ENCODE peak calls at places on chromosomes 16 and 17, in seven cellular contexts. G is mesothelial cell of epicardium; I is spleen; A is T-helper 1 cell; K is GM12878; S is activated naive CD4-positive, alpha-beta T cell; W is iPS DF 19.7. P is an unnamed sample.
A peak's percentile ranks its signal among the peaks of the same experiment; 100 is the strongest.

GRCh38 chr17:7083592-7083991 is 3.5 kb upstream of the CLEC10A start:
- DNase-seq in G (no peak), I (no peak), A (no peak), K (no peak), S (no peak), W (no peak), P (no peak)

GRCh38 chr17:16123531-16123930 is 91.8 kb downstream of the NCOR1 start:
- DNase-seq in G (no peak), I (no peak), A (no peak), K (no peak), S (no peak), W (no peak), P (no peak)

GRCh38 chr16:19980866-19981265 is 92.8 kb downstream of the GPR139 start:
- DNase-seq in G (no peak), I (no peak), A (no peak), K (no peak), S (no peak), W (no peak), P (no peak)

GRCh38 chr17:50129946-50130777 is at the start of gene SAMD14:
- DNase-seq in G (peak; percentile 53), I (no peak), A (peak; percentile 39), K (no peak), S (no peak), W (no peak), P (peak; percentile 56)

GRCh38 chr16:87680272-87680644 is 78.0 kb downstream of the JPH3 start:
- DNase-seq in G (no peak), I (no peak), A (no peak), K (no peak), S (no peak), W (no peak), P (no peak)

GRCh38 chr17:29844339-29845048 is 85.5 kb downstream of the SSH2 start:
- DNase-seq in G (peak; percentile 55), I (no peak), A (no peak), K (no peak), S (no peak), W (no peak), P (no peak)

GRCh38 chr17:28705728-28706334 is 5.9 kb downstream of the PROCA1 start:
- DNase-seq in G (no peak), I (no peak), A (no peak), K (no peak), S (no peak), W (no peak), P (no peak)

GRCh38 chr16:14303182-14303618 is 232.1 kb downstream of the MRTFB start:
- DNase-seq in G (no peak), I (no peak), A (no peak), K (no peak), S (no peak), W (no peak), P (no peak)

GRCh38 chr17:45809484-45809883 is 25.4 kb downstream of the CRHR1 start:
- DNase-seq in G (no peak), I (no peak), A (no peak), K (no peak), S (no peak), W (no peak), P (no peak)

GRCh38 chr16:10668322-10669045 is 26.2 kb downstream of the TEKT5 start:
- DNase-seq in G (no peak), I (no peak), A (no peak), K (no peak), S (no peak), W (no peak), P (no peak)

GRCh38 chr16:11181889-11182279 is 74.1 kb downstream of the SOCS1 start:
- DNase-seq in G (no peak), I (no peak), A (no peak), K (peak; percentile 64), S (no peak), W (no peak), P (no peak)

GRCh38 chr16:27109666-27110523 is 43.2 kb downstream of the C16orf82 start:
- DNase-seq in G (peak; percentile 97), I (peak; percentile 93), A (peak; percentile 59), K (no peak), S (peak; percentile 75), W (no peak), P (peak; percentile 62)

GRCh38 chr16:411576-412265 is 10.0 kb downstream of the DECR2 start:
- DNase-seq in G (no peak), I (no peak), A (no peak), K (no peak), S (no peak), W (no peak), P (no peak)

GRCh38 chr16:84614914-84615813 is 2.7 kb downstream of the COTL1 start:
- DNase-seq in G (no peak), I (no peak), A (no peak), K (no peak), S (no peak), W (no peak), P (no peak)

GRCh38 chr16:67481561-67482259 is 753 bp upstream of the ATP6V0D1 start:
- DNase-seq in G (peak; percentile 45), I (peak; percentile 88), A (peak; percentile 31), K (no peak), S (no peak), W (no peak), P (peak; percentile 14)

GRCh38 chr17:7611635-7612293 is 2.9 kb downstream of the FXR2 start:
- DNase-seq in G (no peak), I (no peak), A (no peak), K (no peak), S (no peak), W (no peak), P (no peak)

GRCh38 chr16:75065149-75065807 is 51.3 kb downstream of the LDHD start:
- DNase-seq in G (no peak), I (peak; percentile 79), A (no peak), K (no peak), S (no peak), W (no peak), P (peak; percentile 16)

GRCh38 chr17:49577978-49578893 is 2.6 kb downstream of the NXPH3 start:
- DNase-seq in G (no peak), I (no peak), A (no peak), K (no peak), S (no peak), W (no peak), P (no peak)

GRCh38 chr17:82107341-82107860 is 9.4 kb upstream of the FASN start:
- DNase-seq in G (no peak), I (peak; percentile 74), A (no peak), K (no peak), S (no peak), W (no peak), P (no peak)